ENCODE peak calls at places on chromosome 20, in five cellular contexts. One of them, this sample, is unnamed.

GRCh38 chr20:4067600-4068261 is 52.4 kb upstream of the RNF24 start:
- DNase-seq in LNCaP clone FGC: no peak
- DNase-seq in COLO829: no peak
- DNase-seq in fibroblast of mammary gland: peak
- DNase-seq in CD4-positive, alpha-beta memory T cell: no peak
- DNase-seq in this sample: no peak

GRCh38 chr20:62368629-62369507 is 1.8 kb upstream of the LAMA5 start:
- DNase-seq in LNCaP clone FGC: no peak
- DNase-seq in COLO829: peak
- DNase-seq in fibroblast of mammary gland: peak
- DNase-seq in CD4-positive, alpha-beta memory T cell: no peak
- DNase-seq in this sample: no peak

GRCh38 chr20:1196634-1197033 is 6.6 kb upstream of the C20orf202 start:
- DNase-seq in LNCaP clone FGC: no peak
- DNase-seq in COLO829: no peak
- DNase-seq in fibroblast of mammary gland: no peak
- DNase-seq in CD4-positive, alpha-beta memory T cell: no peak
- DNase-seq in this sample: no peak

GRCh38 chr20:33229843-33230242 is 6.0 kb upstream of the BPIFA1 start:
- DNase-seq in LNCaP clone FGC: no peak
- DNase-seq in COLO829: no peak
- DNase-seq in fibroblast of mammary gland: no peak
- DNase-seq in CD4-positive, alpha-beta memory T cell: no peak
- DNase-seq in this sample: no peak

GRCh38 chr20:910132-910839 is 5.8 kb downstream of the ANGPT4 start:
- DNase-seq in LNCaP clone FGC: no peak
- DNase-seq in COLO829: no peak
- DNase-seq in fibroblast of mammary gland: no peak
- DNase-seq in CD4-positive, alpha-beta memory T cell: no peak
- DNase-seq in this sample: no peak

GRCh38 chr20:59135093-59135492 is 28.5 kb upstream of the ZNF831 start:
- DNase-seq in LNCaP clone FGC: no peak
- DNase-seq in COLO829: no peak
- DNase-seq in fibroblast of mammary gland: no peak
- DNase-seq in CD4-positive, alpha-beta memory T cell: no peak
- DNase-seq in this sample: no peak

GRCh38 chr20:33604991-33605370 is 57.1 kb upstream of the C20orf144 start:
- DNase-seq in LNCaP clone FGC: no peak
- DNase-seq in COLO829: no peak
- DNase-seq in fibroblast of mammary gland: no peak
- DNase-seq in CD4-positive, alpha-beta memory T cell: no peak
- DNase-seq in this sample: no peak

GRCh38 chr20:31485450-31486339 is 10.6 kb downstream of the REM1 start:
- DNase-seq in LNCaP clone FGC: no peak
- DNase-seq in COLO829: peak
- DNase-seq in fibroblast of mammary gland: peak
- DNase-seq in CD4-positive, alpha-beta memory T cell: no peak
- DNase-seq in this sample: no peak

GRCh38 chr20:37333130-37333847 is 12.7 kb upstream of the SRC start:
- DNase-seq in LNCaP clone FGC: no peak
- DNase-seq in COLO829: no peak
- DNase-seq in fibroblast of mammary gland: no peak
- DNase-seq in CD4-positive, alpha-beta memory T cell: no peak
- DNase-seq in this sample: no peak

GRCh38 chr20:16898433-16898832 is 150.3 kb downstream of the OTOR start:
- DNase-seq in LNCaP clone FGC: no peak
- DNase-seq in COLO829: peak
- DNase-seq in fibroblast of mammary gland: peak
- DNase-seq in CD4-positive, alpha-beta memory T cell: no peak
- DNase-seq in this sample: no peak

GRCh38 chr20:25025986-25026605 is 31.8 kb downstream of the ACSS1 start:
- DNase-seq in LNCaP clone FGC: no peak
- DNase-seq in COLO829: no peak
- DNase-seq in fibroblast of mammary gland: no peak
- DNase-seq in CD4-positive, alpha-beta memory T cell: no peak
- DNase-seq in this sample: no peak

GRCh38 chr20:10667077-10667401 is 6.8 kb downstream of the JAG1 start:
- DNase-seq in LNCaP clone FGC: no peak
- DNase-seq in COLO829: no peak
- DNase-seq in fibroblast of mammary gland: no peak
- DNase-seq in CD4-positive, alpha-beta memory T cell: no peak
- DNase-seq in this sample: no peak

GRCh38 chr20:43938932-43939761 is 24.5 kb downstream of the TOX2 start:
- DNase-seq in LNCaP clone FGC: peak
- DNase-seq in COLO829: no peak
- DNase-seq in fibroblast of mammary gland: peak
- DNase-seq in CD4-positive, alpha-beta memory T cell: no peak
- DNase-seq in this sample: no peak

GRCh38 chr20:58891686-58892125 is 39.2 kb downstream of the GNAS start:
- DNase-seq in LNCaP clone FGC: no peak
- DNase-seq in COLO829: no peak
- DNase-seq in fibroblast of mammary gland: peak
- DNase-seq in CD4-positive, alpha-beta memory T cell: peak
- DNase-seq in this sample: no peak

GRCh38 chr20:54323227-54323734 is 115.4 kb downstream of the PFDN4 start:
- DNase-seq in LNCaP clone FGC: no peak
- DNase-seq in COLO829: no peak
- DNase-seq in fibroblast of mammary gland: no peak
- DNase-seq in CD4-positive, alpha-beta memory T cell: no peak
- DNase-seq in this sample: no peak

GRCh38 chr20:3765171-3765887 is 2.2 kb downstream of the ADISSP start:
- DNase-seq in LNCaP clone FGC: no peak
- DNase-seq in COLO829: no peak
- DNase-seq in fibroblast of mammary gland: no peak
- DNase-seq in CD4-positive, alpha-beta memory T cell: no peak
- DNase-seq in this sample: no peak

GRCh38 chr20:56805966-56806365 is 176.9 kb downstream of the TFAP2C start:
- DNase-seq in LNCaP clone FGC: no peak
- DNase-seq in COLO829: no peak
- DNase-seq in fibroblast of mammary gland: no peak
- DNase-seq in CD4-positive, alpha-beta memory T cell: no peak
- DNase-seq in this sample: no peak

GRCh38 chr20:6644818-6645620 is 122.5 kb upstream of the BMP2 start:
- DNase-seq in LNCaP clone FGC: no peak
- DNase-seq in COLO829: no peak
- DNase-seq in fibroblast of mammary gland: no peak
- DNase-seq in CD4-positive, alpha-beta memory T cell: no peak
- DNase-seq in this sample: no peak

GRCh38 chr20:9147553-9148024 is 78.7 kb downstream of the PLCB4 start:
- DNase-seq in LNCaP clone FGC: no peak
- DNase-seq in COLO829: no peak
- DNase-seq in fibroblast of mammary gland: peak
- DNase-seq in CD4-positive, alpha-beta memory T cell: no peak
- DNase-seq in this sample: no peak

GRCh38 chr20:40821438-40821837 is 132.4 kb upstream of the MAFB start:
- DNase-seq in LNCaP clone FGC: no peak
- DNase-seq in COLO829: no peak
- DNase-seq in fibroblast of mammary gland: no peak
- DNase-seq in CD4-positive, alpha-beta memory T cell: no peak
- DNase-seq in this sample: no peak

GRCh38 chr20:14634666-14635065 is 297.3 kb upstream of the FLRT3 start:
- DNase-seq in LNCaP clone FGC: no peak
- DNase-seq in COLO829: peak
- DNase-seq in fibroblast of mammary gland: no peak
- DNase-seq in CD4-positive, alpha-beta memory T cell: no peak
- DNase-seq in this sample: no peak

GRCh38 chr20:59735917-59736316 is 131.6 kb downstream of the PHACTR3 start:
- DNase-seq in LNCaP clone FGC: no peak
- DNase-seq in COLO829: no peak
- DNase-seq in fibroblast of mammary gland: no peak
- DNase-seq in CD4-positive, alpha-beta memory T cell: no peak
- DNase-seq in this sample: no peak

GRCh38 chr20:57261488-57262243 is 4.8 kb downstream of the BMP7 start:
- DNase-seq in LNCaP clone FGC: no peak
- DNase-seq in COLO829: no peak
- DNase-seq in fibroblast of mammary gland: no peak
- DNase-seq in CD4-positive, alpha-beta memory T cell: no peak
- DNase-seq in this sample: no peak

GRCh38 chr20:63101781-63102719 is 95.3 kb upstream of the BHLHE23 start:
- DNase-seq in LNCaP clone FGC: no peak
- DNase-seq in COLO829: no peak
- DNase-seq in fibroblast of mammary gland: peak
- DNase-seq in CD4-positive, alpha-beta memory T cell: peak
- DNase-seq in this sample: no peak

GRCh38 chr20:63332488-63333240 is 28.5 kb downstream of the CHRNA4 start:
- DNase-seq in LNCaP clone FGC: no peak
- DNase-seq in COLO829: no peak
- DNase-seq in fibroblast of mammary gland: no peak
- DNase-seq in CD4-positive, alpha-beta memory T cell: no peak
- DNase-seq in this sample: no peak

GRCh38 chr20:48986899-48987298 is 59.2 kb upstream of the CSE1L start:
- DNase-seq in LNCaP clone FGC: no peak
- DNase-seq in COLO829: no peak
- DNase-seq in fibroblast of mammary gland: no peak
- DNase-seq in CD4-positive, alpha-beta memory T cell: no peak
- DNase-seq in this sample: no peak

GRCh38 chr20:57665589-57665971 is 44.2 kb downstream of the PMEPA1 start:
- DNase-seq in LNCaP clone FGC: no peak
- DNase-seq in COLO829: no peak
- DNase-seq in fibroblast of mammary gland: no peak
- DNase-seq in CD4-positive, alpha-beta memory T cell: no peak
- DNase-seq in this sample: no peak

GRCh38 chr20:50338479-50339195 is 148.0 kb downstream of the CEBPB start:
- DNase-seq in LNCaP clone FGC: no peak
- DNase-seq in COLO829: no peak
- DNase-seq in fibroblast of mammary gland: no peak
- DNase-seq in CD4-positive, alpha-beta memory T cell: no peak
- DNase-seq in this sample: no peak

GRCh38 chr20:63014710-63015109 is 7.9 kb upstream of the BHLHE23 start:
- DNase-seq in LNCaP clone FGC: no peak
- DNase-seq in COLO829: no peak
- DNase-seq in fibroblast of mammary gland: no peak
- DNase-seq in CD4-positive, alpha-beta memory T cell: no peak
- DNase-seq in this sample: no peak

GRCh38 chr20:33667245-33668086 is 723 bp downstream of the ACTL10 start:
- DNase-seq in LNCaP clone FGC: peak
- DNase-seq in COLO829: no peak
- DNase-seq in fibroblast of mammary gland: peak
- DNase-seq in CD4-positive, alpha-beta memory T cell: peak
- DNase-seq in this sample: no peak

This sample was measured in NCI-H1436 treated with DMSO at 0.1 percent for 48 hours.